ENCODE peak calls at places on chromosomes 3 and 15, in six cellular contexts. X, O, D, L, C and B are unnamed samples.

GRCh38 chr15:37941779-37942178 is 7.3 kb downstream of the TMCO5A start:
- DNase-seq in X (no peak), O (no peak), D (no peak), L (no peak), C (no peak), B (no peak)

GRCh38 chr3:8617921-8618320 is 26.7 kb downstream of the SSUH2 start:
- DNase-seq in X (no peak), O (no peak), D (no peak), L (no peak), C (no peak), B (no peak)

GRCh38 chr3:158488670-158489069 is 82.3 kb upstream of the MLF1 start:
- DNase-seq in X (no peak), O (no peak), D (no peak), L (no peak), C (no peak), B (no peak)

GRCh38 chr3:128804017-128804816 is 75.2 kb upstream of the ACAD9 start:
- DNase-seq in X (no peak), O (peak; percentile 33), D (peak; percentile 39), L (peak; percentile 56), C (no peak), B (no peak)

GRCh38 chr3:144499346-144499745 is 527.7 kb downstream of the DIPK2A start:
- DNase-seq in X (no peak), O (no peak), D (no peak), L (no peak), C (no peak), B (no peak)

GRCh38 chr3:23648326-23648964 is 157.3 kb upstream of the UBE2E1 start:
- DNase-seq in X (no peak), O (no peak), D (no peak), L (no peak), C (no peak), B (no peak)

GRCh38 chr3:112389961-112390360 is 57.0 kb downstream of the CD200 start:
- DNase-seq in X (no peak), O (no peak), D (no peak), L (no peak), C (no peak), B (no peak)

GRCh38 chr3:115217678-115218451 is 70.8 kb upstream of the ZBTB20 start:
- DNase-seq in X (no peak), O (no peak), D (no peak), L (no peak), C (peak; percentile 67), B (no peak)

GRCh38 chr3:56502738-56503137 is 34.5 kb upstream of the ERC2 start:
- DNase-seq in X (no peak), O (no peak), D (no peak), L (no peak), C (no peak), B (no peak)

GRCh38 chr15:100733088-100733487 is 130.7 kb downstream of the ASB7 start:
- DNase-seq in X (peak; percentile 41), O (no peak), D (no peak), L (no peak), C (peak; percentile 85), B (no peak)

GRCh38 chr3:114333180-114333922 is 39.5 kb downstream of the TIGIT start:
- DNase-seq in X (no peak), O (no peak), D (no peak), L (no peak), C (no peak), B (no peak)

GRCh38 chr15:74633781-74634180 is 18.1 kb downstream of the CLK3 start:
- DNase-seq in X (no peak), O (no peak), D (no peak), L (no peak), C (no peak), B (no peak)

GRCh38 chr15:36371509-36371908 is 207.9 kb upstream of the CDIN1 start:
- DNase-seq in X (no peak), O (no peak), D (no peak), L (no peak), C (no peak), B (no peak)

GRCh38 chr3:64668582-64669510 is 19.0 kb downstream of the ADAMTS9 start:
- DNase-seq in X (no peak), O (no peak), D (no peak), L (no peak), C (peak; percentile 36), B (no peak)

GRCh38 chr15:99986297-99987118 is 253.3 kb upstream of the LYSMD4 start:
- DNase-seq in X (no peak), O (no peak), D (no peak), L (no peak), C (no peak), B (no peak)

GRCh38 chr3:178083906-178084823 is 452.1 kb upstream of the KCNMB2 start:
- DNase-seq in X (no peak), O (no peak), D (no peak), L (no peak), C (no peak), B (no peak)

GRCh38 chr3:157136647-157137387 is 23.1 kb downstream of the CCNL1 start:
- DNase-seq in X (peak; percentile 25), O (no peak), D (no peak), L (no peak), C (no peak), B (no peak)

GRCh38 chr3:135154186-135154585 is 359.1 kb downstream of the EPHB1 start:
- DNase-seq in X (no peak), O (no peak), D (no peak), L (no peak), C (no peak), B (no peak)

GRCh38 chr3:174440350-174440716 is 418.8 kb upstream of the NAALADL2 start:
- DNase-seq in X (peak; percentile 16), O (no peak), D (no peak), L (no peak), C (no peak), B (no peak)

GRCh38 chr15:90674476-90674875 is 42.7 kb upstream of the BLM start:
- DNase-seq in X (no peak), O (no peak), D (no peak), L (no peak), C (no peak), B (no peak)

GRCh38 chr15:92921215-92922131 is 21.3 kb downstream of the CHD2 start:
- DNase-seq in X (no peak), O (no peak), D (no peak), L (no peak), C (no peak), B (no peak)

GRCh38 chr3:30349507-30349906 is 256.9 kb upstream of the TGFBR2 start:
- DNase-seq in X (no peak), O (no peak), D (no peak), L (no peak), C (no peak), B (no peak)

GRCh38 chr3:17183951-17184550 is 299.3 kb downstream of the PLCL2 start:
- DNase-seq in X (no peak), O (no peak), D (no peak), L (no peak), C (no peak), B (no peak)

GRCh38 chr3:87101873-87102272 is 110.9 kb upstream of the VGLL3 start:
- DNase-seq in X (no peak), O (no peak), D (no peak), L (no peak), C (no peak), B (no peak)

GRCh38 chr15:66860844-66861243 is 158.8 kb downstream of the SMAD6 start:
- DNase-seq in X (no peak), O (no peak), D (no peak), L (no peak), C (no peak), B (no peak)

GRCh38 chr3:193874512-193874911 is 261.4 kb upstream of the HES1 start:
- DNase-seq in X (no peak), O (no peak), D (no peak), L (no peak), C (no peak), B (no peak)

GRCh38 chr3:54859204-54859603 is 68.7 kb downstream of the LRTM1 start:
- DNase-seq in X (no peak), O (no peak), D (no peak), L (no peak), C (no peak), B (no peak)

GRCh38 chr3:154148541-154148940 is 27.4 kb downstream of the ARHGEF26 start:
- DNase-seq in X (no peak), O (no peak), D (no peak), L (no peak), C (no peak), B (no peak)

GRCh38 chr3:62587579-62588031 is 214.3 kb upstream of the FEZF2 start:
- DNase-seq in X (no peak), O (no peak), D (no peak), L (no peak), C (peak; percentile 62), B (no peak)

GRCh38 chr3:111691293-111691909 is 96.3 kb upstream of the ZBED2 start:
- DNase-seq in X (no peak), O (no peak), D (no peak), L (no peak), C (peak; percentile 9), B (no peak)

GRCh38 chr3:133426721-133427120 is 26.9 kb downstream of the BFSP2 start:
- DNase-seq in X (no peak), O (no peak), D (no peak), L (no peak), C (no peak), B (no peak)

GRCh38 chr3:184275961-184276910 is at the start of gene ECE2:
- DNase-seq in X (no peak), O (no peak), D (no peak), L (no peak), C (no peak), B (no peak)

GRCh38 chr3:31882895-31883294 is 98.2 kb downstream of the OSBPL10 start:
- DNase-seq in X (no peak), O (no peak), D (no peak), L (no peak), C (no peak), B (no peak)

GRCh38 chr3:52109556-52110380 is 44.5 kb downstream of the POC1A start:
- DNase-seq in X (no peak), O (no peak), D (no peak), L (no peak), C (no peak), B (no peak)

GRCh38 chr3:94440767-94441493 is 378.1 kb downstream of the NSUN3 start:
- DNase-seq in X (no peak), O (no peak), D (no peak), L (no peak), C (no peak), B (no peak)

GRCh38 chr3:149551500-149551899 is 77.0 kb downstream of the TM4SF4 start:
- DNase-seq in X (no peak), O (no peak), D (no peak), L (no peak), C (no peak), B (no peak)

GRCh38 chr3:119034256-119035013 is at the start of gene IGSF11:
- DNase-seq in X (peak; percentile 72), O (peak; percentile 39), D (peak; percentile 37), L (peak; percentile 62), C (peak; percentile 83), B (peak; percentile 54)

GRCh38 chr15:33908396-33908795 is 59.9 kb upstream of the CHRM5 start:
- DNase-seq in X (no peak), O (no peak), D (no peak), L (no peak), C (no peak), B (no peak)